ENCODE peak calls at places on chromosomes 2 and 18, in seven cellular contexts. S, A, W, G, X, T and P are unnamed samples.

GRCh38 chr18:28855524-28855923 is 678.6 kb upstream of the CDH2 start:
- DNase-seq in G (no peak), S (peak), W (no peak), A (no peak), T (no peak), X (no peak), P (no peak)

GRCh38 chr2:166334800-166335199 is 40.9 kb downstream of the SCN9A start:
- DNase-seq in X (no peak), T (no peak), S (no peak), A (no peak), G (no peak), W (no peak), P (no peak)

GRCh38 chr18:48982269-48982668 is 31.5 kb upstream of the SMAD7 start:
- DNase-seq in X (peak), G (no peak), A (no peak), T (no peak), W (no peak), S (no peak), P (peak)

GRCh38 chr2:169001116-169001815 is 29.9 kb downstream of the ABCB11 start:
- DNase-seq in W (no peak), T (no peak), G (no peak), X (no peak), S (no peak), A (no peak), P (no peak)

GRCh38 chr2:170550501-170550900 is 164.6 kb upstream of the SP5 start:
- DNase-seq in X (no peak), S (no peak), W (no peak), T (no peak), G (no peak), A (no peak), P (no peak)

GRCh38 chr2:40540026-40540425 is 88.1 kb upstream of the SLC8A1 start:
- DNase-seq in S (no peak), X (no peak), G (no peak), W (no peak), T (no peak), A (no peak), P (no peak)

GRCh38 chr2:184272040-184272439 is 326.3 kb upstream of the ZNF804A start:
- DNase-seq in G (no peak), T (no peak), X (no peak), S (no peak), A (no peak), W (no peak), P (no peak)

GRCh38 chr18:21682276-21683051 is 22.1 kb downstream of the ABHD3 start:
- DNase-seq in S (no peak), W (peak), X (no peak), A (peak), G (no peak), T (no peak), P (no peak)

GRCh38 chr2:183037660-183038340 is 457 bp downstream of the NCKAP1 start:
- DNase-seq in X (peak), T (no peak), A (peak), W (peak), G (peak), S (peak), P (peak)

GRCh38 chr2:218870984-218871344 is 9.7 kb upstream of the WNT10A start:
- DNase-seq in W (no peak), X (no peak), T (peak), S (no peak), G (peak), A (no peak), P (peak)

GRCh38 chr2:238790877-238791276 is 57.0 kb upstream of the TWIST2 start:
- DNase-seq in W (no peak), X (no peak), G (no peak), A (no peak), T (no peak), S (no peak), P (no peak)

GRCh38 chr2:112026509-112026908 is 28.6 kb upstream of the TMEM87B start:
- DNase-seq in W (no peak), G (no peak), X (no peak), T (no peak), S (no peak), A (no peak), P (peak)

GRCh38 chr2:71538656-71539265 is 85.4 kb downstream of the DYSF start:
- DNase-seq in A (no peak), G (no peak), T (no peak), S (no peak), W (no peak), X (no peak), P (no peak)

GRCh38 chr2:180662555-180662954 is 317.9 kb upstream of the UBE2E3 start:
- DNase-seq in A (no peak), W (no peak), S (no peak), X (no peak), T (no peak), G (no peak), P (no peak)

GRCh38 chr2:104078431-104079157 is 775.3 kb upstream of the POU3F3 start:
- DNase-seq in G (no peak), W (peak), X (no peak), S (peak), T (peak), A (no peak), P (no peak)

GRCh38 chr2:70888389-70888924 is 47.2 kb upstream of the ATP6V1B1 start:
- DNase-seq in A (no peak), G (no peak), W (no peak), X (no peak), S (no peak), T (no peak), P (no peak)

GRCh38 chr18:45275367-45276113 is 339.7 kb upstream of the SLC14A2 start:
- DNase-seq in X (no peak), W (peak), A (peak), S (peak), T (no peak), G (no peak), P (no peak)

GRCh38 chr2:228446732-228447131 is 265.2 kb upstream of the SPHKAP start:
- DNase-seq in T (no peak), G (peak), W (no peak), S (no peak), A (peak), X (no peak), P (no peak)

GRCh38 chr18:812673-813404 is 797 bp upstream of the YES1 start:
- DNase-seq in W (no peak), X (peak), A (peak), S (peak), T (peak), G (peak), P (peak)

GRCh38 chr2:152445791-152446201 is 110.8 kb downstream of the FMNL2 start:
- DNase-seq in X (no peak), A (peak), S (peak), G (no peak), W (no peak), T (no peak), P (peak)

GRCh38 chr2:162890690-162891311 is 52.2 kb upstream of the KCNH7 start:
- DNase-seq in G (no peak), A (peak), S (peak), X (peak), T (no peak), W (peak), P (no peak)

GRCh38 chr2:228589115-228589514 is 407.6 kb upstream of the SPHKAP start:
- DNase-seq in X (no peak), G (no peak), A (no peak), W (no peak), S (no peak), T (no peak), P (no peak)

GRCh38 chr18:31684279-31685096 is at the start of gene B4GALT6:
- DNase-seq in X (peak), T (peak), W (peak), A (peak), G (no peak), S (peak), P (peak)

GRCh38 chr2:224141304-224141703 is 102.2 kb upstream of the SERPINE2 start:
- DNase-seq in S (no peak), A (no peak), X (no peak), T (no peak), W (no peak), G (no peak), P (no peak)

GRCh38 chr2:198238429-198238828 is 434.0 kb downstream of the PLCL1 start:
- DNase-seq in W (no peak), A (no peak), T (no peak), S (no peak), X (no peak), G (no peak), P (no peak)

GRCh38 chr2:167279810-167280209 is 391.5 kb downstream of the XIRP2 start:
- DNase-seq in A (no peak), W (no peak), G (no peak), X (peak), T (no peak), S (no peak), P (no peak)

GRCh38 chr2:71534201-71534600 is 80.8 kb downstream of the DYSF start:
- DNase-seq in T (no peak), X (no peak), S (no peak), G (no peak), A (no peak), W (no peak), P (no peak)

GRCh38 chr2:209553913-209554312 is 130.1 kb downstream of the MAP2 start:
- DNase-seq in W (no peak), X (no peak), S (no peak), T (no peak), G (no peak), A (no peak), P (no peak)

GRCh38 chr2:77484026-77484425 is 38.1 kb downstream of the LRRTM4 start:
- DNase-seq in X (no peak), G (no peak), A (no peak), T (no peak), S (no peak), W (no peak), P (no peak)

GRCh38 chr18:3688682-3689081 is 238.7 kb downstream of the TGIF1 start:
- DNase-seq in S (peak), A (no peak), T (no peak), X (no peak), W (no peak), G (no peak), P (no peak)

GRCh38 chr2:166449439-166449838 is 44.6 kb downstream of the SCN7A start:
- DNase-seq in T (no peak), G (no peak), S (no peak), X (no peak), W (no peak), A (no peak), P (no peak)

GRCh38 chr2:85823951-85824350 is 64.8 kb downstream of the ST3GAL5 start:
- DNase-seq in X (no peak), G (no peak), W (no peak), A (no peak), S (no peak), T (no peak), P (no peak)

GRCh38 chr2:150909613-150910012 is 352.1 kb downstream of the RBM43 start:
- DNase-seq in S (peak), X (no peak), T (no peak), G (no peak), A (no peak), W (no peak), P (no peak)

GRCh38 chr2:217527586-217528202 is 475.1 kb downstream of the TNS1 start:
- DNase-seq in G (no peak), A (no peak), W (no peak), S (no peak), T (no peak), X (no peak), P (no peak)

GRCh38 chr2:72953976-72954375 is 36.7 kb downstream of the EMX1 start:
- DNase-seq in W (peak), T (no peak), A (peak), X (no peak), G (peak), S (no peak), P (no peak)

GRCh38 chr18:50955246-50955645 is 12.6 kb upstream of the ELAC1 start:
- DNase-seq in S (no peak), W (no peak), G (no peak), T (no peak), A (no peak), X (no peak), P (no peak)

GRCh38 chr18:6414118-6414722 is 491 bp downstream of the L3MBTL4 start:
- DNase-seq in W (no peak), X (no peak), T (peak), S (no peak), G (peak), A (peak), P (peak)
- H3K4me3 ChIP-seq in W (no peak), X (peak), T (peak), S (peak), G (peak), A (peak), P (peak)

GRCh38 chr2:79833235-79833878 is 320.5 kb downstream of the CTNNA2 start:
- DNase-seq in G (no peak), W (no peak), X (no peak), S (no peak), T (no peak), A (no peak), P (no peak)
- H3K4me3 ChIP-seq in G (no peak), W (no peak), X (no peak), S (no peak), T (no peak), A (no peak), P (no peak)

DNA sequence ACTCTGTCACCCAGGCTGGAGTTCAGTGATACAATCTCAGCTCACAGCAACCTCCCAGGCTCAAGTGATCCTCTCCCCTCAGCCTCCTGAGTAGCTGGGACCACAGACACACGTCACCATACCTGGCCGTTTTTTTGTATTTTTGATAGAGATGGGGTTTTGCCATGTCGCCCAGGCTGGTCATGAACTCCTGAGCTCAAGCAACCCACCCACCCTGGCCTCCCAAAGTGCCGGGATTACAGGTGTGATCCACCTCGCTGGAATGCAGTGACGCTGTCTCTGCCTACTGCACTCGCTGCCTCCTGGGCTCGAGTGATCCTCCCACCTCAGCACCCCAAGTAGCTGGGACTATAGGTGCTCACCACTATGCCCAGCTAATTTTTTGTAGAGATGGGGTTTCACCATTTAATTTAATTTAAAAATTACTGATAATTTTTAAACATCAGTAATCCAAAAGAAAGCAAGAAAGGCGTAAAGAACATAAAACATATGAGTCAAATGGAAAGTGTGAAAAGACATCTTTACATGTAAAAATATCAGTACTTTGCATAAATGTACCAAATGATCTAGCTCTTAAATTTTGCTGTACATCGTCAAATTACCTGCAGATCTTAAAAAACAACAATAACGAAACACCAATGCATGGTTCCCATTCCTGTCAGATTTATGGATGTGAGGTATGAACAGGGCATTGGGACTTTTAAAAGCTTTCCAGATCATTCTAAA is 2.8 kb upstream of the ZNF236 start:
- DNase-seq in G (no peak), W (no peak), X (no peak), T (no peak), S (no peak), A (no peak), P (no peak)
- H3K4me3 ChIP-seq in G (no peak), W (no peak), X (no peak), T (no peak), S (peak), A (peak), P (no peak)

DNA sequence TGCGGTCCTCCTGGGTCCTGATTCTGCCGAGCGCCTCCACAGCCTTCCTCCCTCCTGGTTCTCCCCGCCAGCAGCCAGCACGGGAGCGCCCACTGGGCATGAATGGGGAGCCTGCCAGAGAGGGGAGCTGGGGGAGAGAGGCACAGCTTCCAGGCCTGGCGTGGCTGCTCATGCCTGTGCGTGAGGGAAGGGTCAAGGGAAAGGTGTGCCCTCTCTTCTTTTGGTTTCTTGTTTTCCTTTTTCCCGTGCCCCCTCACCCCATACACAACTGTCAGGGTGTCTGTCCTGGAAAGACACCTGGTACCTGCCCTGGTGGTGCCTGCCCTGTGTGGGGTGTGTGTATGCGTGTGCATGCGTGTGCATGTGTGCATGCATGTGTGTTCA is 4.7 kb upstream of the NEURL3 start:
- DNase-seq in S (no peak), T (no peak), G (no peak), W (no peak), X (no peak), A (no peak), P (no peak)
- H3K4me3 ChIP-seq in S (no peak), T (no peak), G (no peak), W (no peak), X (no peak), A (no peak), P (no peak)

GRCh38 chr2:6915399-6915798 is 1.8 kb upstream of the RNF144A start:
- DNase-seq in X (no peak), G (no peak), S (no peak), T (no peak), W (no peak), A (no peak), P (no peak)

GRCh38 chr2:6917071-6917760 is at the start of gene RNF144A:
- DNase-seq in G (peak), A (peak), T (peak), W (peak), S (peak), X (peak), P (peak)

GRCh38 chr2:6916224-6916623 is 988 bp upstream of the RNF144A start:
- DNase-seq in G (no peak), W (no peak), T (no peak), X (no peak), S (no peak), A (no peak), P (no peak)

GRCh38 chr2:6917761-6918421 is 679 bp downstream of the RNF144A start:
- DNase-seq in S (no peak), T (peak), X (peak), W (no peak), G (peak), A (no peak), P (peak)

GRCh38 chr2:6916736-6917070 is 509 bp upstream of the RNF144A start:
- DNase-seq in G (no peak), A (no peak), S (no peak), T (no peak), W (no peak), X (no peak), P (no peak)
- H3K4me3 ChIP-seq in G (peak), A (no peak), S (peak), T (peak), W (no peak), X (peak), P (no peak)

GRCh38 chr2:109172556-109173105 is 43.6 kb downstream of the SH3RF3 start:
- DNase-seq in S (no peak), T (no peak), G (no peak), X (no peak), W (no peak), A (no peak), P (no peak)
- H3K4me3 ChIP-seq in S (no peak), T (no peak), G (no peak), X (no peak), W (no peak), A (no peak), P (no peak)

GRCh38 chr2:27497288-27497627 is 619 bp downstream of the GCKR start:
- DNase-seq in X (no peak), A (no peak), S (no peak), T (no peak), W (no peak), G (no peak), P (no peak)

GRCh38 chr2:27494284-27494943 is 586 bp downstream of the FNDC4 start:
- DNase-seq in S (no peak), W (no peak), T (peak), G (no peak), A (no peak), X (peak), P (peak)

GRCh38 chr2:27494944-27495554 is at the start of gene FNDC4:
- DNase-seq in X (peak), A (no peak), G (no peak), W (no peak), S (no peak), T (peak), P (peak)

GRCh38 chr2:27496357-27497287 is at the start of gene GCKR:
- DNase-seq in G (no peak), W (no peak), X (no peak), T (no peak), S (peak), A (no peak), P (peak)

GRCh38 chr2:27495840-27496356 is 741 bp upstream of the GCKR start:
- DNase-seq in W (no peak), T (no peak), X (no peak), S (no peak), A (no peak), G (no peak), P (no peak)
- H3K4me3 ChIP-seq in W (no peak), T (no peak), X (peak), S (no peak), A (no peak), G (no peak), P (no peak)